ENCODE peak calls at places on chromosomes 6 and 20, in six cellular contexts. One of them, this sample, is unnamed.

GRCh38 chr6:154099211-154099610 is 60.2 kb downstream of the OPRM1 start:
- DNase-seq in stimulated activated CD8-positive, alpha-beta memory T cell treated with anti-CD3 and anti-CD28 coated beads, Interleukin-2, amount 100 ng/mL, for 1 hour: no peak
- DNase-seq in stimulated activated CD4-positive, alpha-beta T cell treated with anti-CD3 and anti-CD28 coated beads, Interleukin-4, amount 100 ng/mL, for 1 hour: no peak
- DNase-seq in GOT3: no peak
- DNase-seq in hippocampal formation: no peak
- DNase-seq in AML-193: no peak
- DNase-seq in this sample: no peak

GRCh38 chr6:105514306-105514705 is 111.4 kb upstream of the PREP start:
- DNase-seq in GOT3: no peak
- DNase-seq in stimulated activated CD8-positive, alpha-beta memory T cell treated with anti-CD3 and anti-CD28 coated beads, Interleukin-2, amount 100 ng/mL, for 1 hour: no peak
- DNase-seq in hippocampal formation: no peak
- DNase-seq in stimulated activated CD4-positive, alpha-beta T cell treated with anti-CD3 and anti-CD28 coated beads, Interleukin-4, amount 100 ng/mL, for 1 hour: no peak
- DNase-seq in AML-193: no peak
- DNase-seq in this sample: no peak

GRCh38 chr20:36352843-36353553 is 46.9 kb downstream of the DLGAP4 start:
- DNase-seq in stimulated activated CD4-positive, alpha-beta T cell treated with anti-CD3 and anti-CD28 coated beads, Interleukin-4, amount 100 ng/mL, for 1 hour: no peak
- DNase-seq in AML-193: no peak
- DNase-seq in GOT3: no peak
- DNase-seq in hippocampal formation: no peak
- DNase-seq in stimulated activated CD8-positive, alpha-beta memory T cell treated with anti-CD3 and anti-CD28 coated beads, Interleukin-2, amount 100 ng/mL, for 1 hour: no peak
- DNase-seq in this sample: no peak

GRCh38 chr6:121726596-121726995 is 291.1 kb downstream of the GJA1 start:
- DNase-seq in GOT3: no peak
- DNase-seq in AML-193: no peak
- DNase-seq in stimulated activated CD4-positive, alpha-beta T cell treated with anti-CD3 and anti-CD28 coated beads, Interleukin-4, amount 100 ng/mL, for 1 hour: no peak
- DNase-seq in stimulated activated CD8-positive, alpha-beta memory T cell treated with anti-CD3 and anti-CD28 coated beads, Interleukin-2, amount 100 ng/mL, for 1 hour: no peak
- DNase-seq in hippocampal formation: no peak
- DNase-seq in this sample: no peak

GRCh38 chr6:38113810-38114577 is 294.5 kb downstream of the ZFAND3 start:
- DNase-seq in hippocampal formation: no peak
- DNase-seq in stimulated activated CD4-positive, alpha-beta T cell treated with anti-CD3 and anti-CD28 coated beads, Interleukin-4, amount 100 ng/mL, for 1 hour: no peak
- DNase-seq in GOT3: no peak
- DNase-seq in stimulated activated CD8-positive, alpha-beta memory T cell treated with anti-CD3 and anti-CD28 coated beads, Interleukin-2, amount 100 ng/mL, for 1 hour: no peak
- DNase-seq in AML-193: no peak
- DNase-seq in this sample: no peak

GRCh38 chr6:142903806-142904205 is 41.2 kb downstream of the HIVEP2 start:
- DNase-seq in GOT3: no peak
- DNase-seq in stimulated activated CD4-positive, alpha-beta T cell treated with anti-CD3 and anti-CD28 coated beads, Interleukin-4, amount 100 ng/mL, for 1 hour: no peak
- DNase-seq in AML-193: no peak
- DNase-seq in stimulated activated CD8-positive, alpha-beta memory T cell treated with anti-CD3 and anti-CD28 coated beads, Interleukin-2, amount 100 ng/mL, for 1 hour: no peak
- DNase-seq in hippocampal formation: no peak
- DNase-seq in this sample: no peak

GRCh38 chr20:58433759-58434158 is 44.7 kb downstream of the VAPB start:
- DNase-seq in stimulated activated CD8-positive, alpha-beta memory T cell treated with anti-CD3 and anti-CD28 coated beads, Interleukin-2, amount 100 ng/mL, for 1 hour: no peak
- DNase-seq in hippocampal formation: no peak
- DNase-seq in AML-193: no peak
- DNase-seq in stimulated activated CD4-positive, alpha-beta T cell treated with anti-CD3 and anti-CD28 coated beads, Interleukin-4, amount 100 ng/mL, for 1 hour: no peak
- DNase-seq in GOT3: no peak
- DNase-seq in this sample: no peak

GRCh38 chr20:1688886-1689538 is 31.4 kb upstream of the SIRPG start:
- DNase-seq in GOT3: no peak
- DNase-seq in hippocampal formation: no peak
- DNase-seq in stimulated activated CD4-positive, alpha-beta T cell treated with anti-CD3 and anti-CD28 coated beads, Interleukin-4, amount 100 ng/mL, for 1 hour: no peak
- DNase-seq in AML-193: no peak
- DNase-seq in stimulated activated CD8-positive, alpha-beta memory T cell treated with anti-CD3 and anti-CD28 coated beads, Interleukin-2, amount 100 ng/mL, for 1 hour: no peak
- DNase-seq in this sample: no peak

GRCh38 chr20:57412347-57413029 is 21.3 kb downstream of the RBM38 start:
- DNase-seq in AML-193: no peak
- DNase-seq in stimulated activated CD8-positive, alpha-beta memory T cell treated with anti-CD3 and anti-CD28 coated beads, Interleukin-2, amount 100 ng/mL, for 1 hour: no peak
- DNase-seq in GOT3: no peak
- DNase-seq in hippocampal formation: no peak
- DNase-seq in stimulated activated CD4-positive, alpha-beta T cell treated with anti-CD3 and anti-CD28 coated beads, Interleukin-4, amount 100 ng/mL, for 1 hour: no peak
- DNase-seq in this sample: no peak

GRCh38 chr6:403659-404655 is 12.4 kb downstream of the IRF4 start:
- DNase-seq in GOT3: no peak
- DNase-seq in stimulated activated CD4-positive, alpha-beta T cell treated with anti-CD3 and anti-CD28 coated beads, Interleukin-4, amount 100 ng/mL, for 1 hour: peak; percentile 63
- DNase-seq in stimulated activated CD8-positive, alpha-beta memory T cell treated with anti-CD3 and anti-CD28 coated beads, Interleukin-2, amount 100 ng/mL, for 1 hour: no peak
- DNase-seq in hippocampal formation: no peak
- DNase-seq in AML-193: no peak
- DNase-seq in this sample: no peak

GRCh38 chr6:167465497-167465896 is 140.6 kb downstream of the TTLL2 start:
- DNase-seq in AML-193: no peak
- DNase-seq in hippocampal formation: no peak
- DNase-seq in stimulated activated CD8-positive, alpha-beta memory T cell treated with anti-CD3 and anti-CD28 coated beads, Interleukin-2, amount 100 ng/mL, for 1 hour: no peak
- DNase-seq in stimulated activated CD4-positive, alpha-beta T cell treated with anti-CD3 and anti-CD28 coated beads, Interleukin-4, amount 100 ng/mL, for 1 hour: no peak
- DNase-seq in GOT3: no peak
- DNase-seq in this sample: no peak

This sample was measured in hypothalamus.